ENCODE peak calls at places on chromosome 12, in nine cellular contexts. Z is caudate nucleus, T is germinal center, J is left ventricle myocardium superior, U is astrocyte of the spinal cord, C is HS-5, S is hypothalamus, O is kidney tubule cell, R is kidney epithelial cell. B is an unnamed sample.

GRCh38 chr12:19287302-19287701 is 152.0 kb upstream of the AEBP2 start:
- DNase-seq in U (no peak), R (no peak), J (no peak), Z (no peak), C (no peak), O (no peak), S (no peak), T (no peak), B (no peak)

GRCh38 chr12:100573168-100573498 is 351 bp upstream of the GAS2L3 start:
- DNase-seq in R (no peak), J (no peak), U (no peak), T (no peak), C (no peak), S (no peak), Z (no peak), O (no peak), B (no peak)

GRCh38 chr12:46187023-46187422 is 81.8 kb downstream of the SLC38A1 start:
- DNase-seq in R (no peak), J (no peak), O (peak), Z (no peak), U (peak), S (no peak), C (no peak), T (no peak), B (no peak)

GRCh38 chr12:132873724-132874123 is 13.7 kb downstream of the CHFR start:
- DNase-seq in C (no peak), O (no peak), R (no peak), U (no peak), Z (no peak), S (no peak), J (no peak), T (no peak), B (no peak)

GRCh38 chr12:109192358-109192757 is 76.0 kb downstream of the ACACB start:
- DNase-seq in U (peak), Z (no peak), R (peak), T (no peak), S (no peak), O (peak), C (peak), J (no peak), B (no peak)

GRCh38 chr12:115820661-115821060 is 456.8 kb downstream of the MED13L start:
- DNase-seq in T (no peak), C (no peak), J (no peak), S (no peak), Z (no peak), R (no peak), O (no peak), U (no peak), B (no peak)

GRCh38 chr12:5808956-5809355 is 136.1 kb downstream of the ANO2 start:
- DNase-seq in T (no peak), R (peak), J (no peak), O (peak), S (no peak), U (peak), Z (no peak), C (peak), B (no peak)

GRCh38 chr12:128190614-128191013 is 76.4 kb upstream of the TMEM132C start:
- DNase-seq in Z (no peak), S (no peak), T (no peak), U (no peak), C (no peak), J (no peak), O (no peak), R (no peak), B (no peak)

GRCh38 chr12:105725054-105725453 is 394.6 kb downstream of the C12orf75 start:
- DNase-seq in U (peak), R (no peak), Z (no peak), C (no peak), O (no peak), S (no peak), J (no peak), T (no peak), B (no peak)

GRCh38 chr12:40336573-40337199 is 111.9 kb downstream of the LRRK2 start:
- DNase-seq in R (no peak), T (peak), U (peak), Z (no peak), J (no peak), C (no peak), O (peak), S (no peak), B (no peak)

GRCh38 chr12:130070017-130070653 is 92.1 kb upstream of the FZD10 start:
- DNase-seq in R (peak), J (no peak), O (peak), S (peak), T (no peak), U (no peak), C (no peak), Z (no peak), B (no peak)

GRCh38 chr12:30694412-30694955 is 1.2 kb downstream of the IPO8 start:
- DNase-seq in R (no peak), J (no peak), C (no peak), O (peak), T (peak), Z (no peak), U (no peak), S (no peak), B (no peak)

GRCh38 chr12:121127501-121127900 is 5.2 kb upstream of the P2RX7 start:
- DNase-seq in T (no peak), R (no peak), U (no peak), O (no peak), C (no peak), S (no peak), Z (no peak), J (no peak), B (no peak)

GRCh38 chr12:131345521-131346436 is 365.1 kb upstream of the SFSWAP start:
- DNase-seq in O (no peak), C (no peak), T (no peak), S (no peak), J (no peak), U (no peak), R (no peak), Z (no peak), B (no peak)

B was measured in central memory CD8-positive, alpha-beta T cell.